ENCODE peak calls at places on chromosomes 11 and 22, in nine cellular contexts. X is transverse colon, B is astrocyte of the cerebellum, I is choroid plexus epithelial cell, T is tibial artery, L is GM20000, D is cardiac fibroblast, S is hepatocyte, M is WTC11. N is an unnamed sample.

GRCh38 chr11:1204381-1205101 is 18.3 kb upstream of the MUC5B start:
- DNase-seq in X (no peak), B (no peak), I (no peak), T (peak; percentile 11), L (no peak), D (no peak), S (no peak), M (peak; percentile 9), N (peak; percentile 23)

GRCh38 chr11:102927624-102927990 is 27.9 kb downstream of the MMP13 start:
- DNase-seq in X (no peak), B (no peak), I (no peak), T (no peak), L (no peak), D (no peak), S (no peak), M (no peak), N (no peak)

GRCh38 chr11:113048820-113049555 is 87.8 kb downstream of the NCAM1 start:
- DNase-seq in X (no peak), B (peak; percentile 24), I (peak; percentile 41), T (no peak), L (no peak), D (peak; percentile 26), S (no peak), M (no peak), N (no peak)

GRCh38 chr11:112498701-112499100 is 238.0 kb upstream of the PLET1 start:
- DNase-seq in X (no peak), B (no peak), I (no peak), T (no peak), L (no peak), D (no peak), S (no peak), M (no peak), N (no peak)

GRCh38 chr11:7787239-7787638 is 9.5 kb downstream of the OR5P2 start:
- DNase-seq in X (no peak), B (no peak), I (no peak), T (no peak), L (no peak), D (no peak), S (no peak), M (no peak), N (no peak)

GRCh38 chr11:1744137-1744878 is 6.1 kb downstream of the IFITM10 start:
- DNase-seq in X (no peak), B (no peak), I (no peak), T (no peak), L (no peak), D (peak; percentile 19), S (no peak), M (no peak), N (no peak)

GRCh38 chr11:91248199-91248807 is 976.3 kb upstream of the FAT3 start:
- DNase-seq in X (no peak), B (peak; percentile 26), I (peak; percentile 77), T (no peak), L (no peak), D (peak; percentile 73), S (peak; percentile 65), M (peak; percentile 40), N (no peak)

GRCh38 chr22:46902436-46902835 is 140.0 kb downstream of the TBC1D22A start:
- DNase-seq in X (no peak), B (no peak), I (no peak), T (no peak), L (no peak), D (no peak), S (no peak), M (no peak), N (no peak)

GRCh38 chr11:46669606-46670243 is 30.7 kb downstream of the ARHGAP1 start:
- DNase-seq in X (no peak), B (no peak), I (peak; percentile 56), T (no peak), L (no peak), D (no peak), S (no peak), M (no peak), N (no peak)

GRCh38 chr11:68890490-68891231 is 13.0 kb downstream of the MRPL21 start:
- DNase-seq in X (peak; percentile 28), B (peak; percentile 74), I (peak; percentile 93), T (peak; percentile 92), L (no peak), D (peak; percentile 91), S (peak; percentile 31), M (no peak), N (no peak)

GRCh38 chr11:2380396-2380795 is 3.3 kb downstream of the CD81 start:
- DNase-seq in X (no peak), B (no peak), I (no peak), T (no peak), L (no peak), D (no peak), S (no peak), M (no peak), N (no peak)

GRCh38 chr11:11592146-11592684 is 29.6 kb downstream of the GALNT18 start:
- DNase-seq in X (no peak), B (no peak), I (no peak), T (no peak), L (no peak), D (no peak), S (no peak), M (no peak), N (no peak)

GRCh38 chr11:74417860-74418508 is 19.8 kb upstream of the PGM2L1 start:
- DNase-seq in X (no peak), B (no peak), I (peak; percentile 43), T (no peak), L (no peak), D (no peak), S (peak; percentile 10), M (no peak), N (no peak)

DNA sequence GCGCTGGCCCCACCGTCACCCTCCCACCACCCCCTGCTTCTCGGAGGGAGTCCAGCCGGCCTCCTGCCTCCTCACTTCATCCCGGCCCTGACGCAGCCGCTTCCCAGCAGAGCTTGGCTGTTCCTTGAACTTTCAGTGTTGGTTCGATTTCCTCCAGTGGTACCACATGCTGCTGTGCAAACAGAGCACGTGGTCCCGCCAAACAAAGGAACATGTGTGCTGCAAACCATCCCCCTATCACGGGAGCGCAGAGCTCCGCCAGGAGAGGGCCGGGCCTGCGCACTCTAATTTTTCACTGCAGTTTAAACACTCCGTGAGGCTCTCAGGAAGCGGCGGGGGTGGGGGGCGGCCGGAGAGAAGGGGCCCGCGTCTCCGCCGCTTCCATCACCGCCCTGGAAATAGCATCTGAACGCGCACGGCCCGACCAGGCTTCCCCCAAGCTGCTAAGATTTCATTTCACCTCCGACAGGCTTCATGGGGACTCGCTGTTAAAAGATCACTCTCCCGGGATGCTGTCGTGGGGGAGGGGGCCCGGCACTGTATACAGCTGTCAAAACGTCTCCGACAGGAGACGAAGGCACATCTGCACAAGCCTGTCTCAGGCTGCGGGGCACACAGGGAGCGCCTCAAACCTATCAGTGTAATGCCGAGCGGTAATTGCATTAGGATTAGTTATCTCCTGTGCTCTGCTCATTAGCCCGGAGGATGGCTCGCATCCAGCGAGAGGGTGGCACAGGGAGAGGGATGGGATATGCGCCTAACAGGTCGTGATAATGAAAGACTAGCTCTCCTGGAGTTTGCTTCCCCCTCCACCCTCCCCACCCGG is 269.9 kb upstream of the SORL1-AS1 start:
- DNase-seq in X (peak; percentile 47), B (peak; percentile 97), I (peak; percentile 99), T (peak; percentile 90), L (no peak), D (peak; percentile 73), S (peak; percentile 90), M (peak; percentile 63), N (peak; percentile 16)
- TF ChIP-seq CTCF in X (no peak), B (no peak), I (peak; percentile 34), T (peak; percentile 23), L (no peak), D (no peak), S (no peak), M (no peak), N (no peak)

GRCh38 chr11:62707277-62707771 is at the start of the genes BSCL2 and GNG3:
- DNase-seq in X (no peak), B (no peak), I (no peak), T (no peak), L (no peak), D (no peak), S (peak; percentile 31), M (peak; percentile 97), N (no peak)

GRCh38 chr11:62706841-62707240 is 383 bp downstream of the BSCL2 start:
- DNase-seq in X (no peak), B (no peak), I (no peak), T (no peak), L (no peak), D (no peak), S (no peak), M (no peak), N (no peak)

GRCh38 chr11:62705880-62706831 is 1.1 kb downstream of the BSCL2 start:
- DNase-seq in X (peak; percentile 96), B (peak; percentile 84), I (peak; percentile 94), T (peak; percentile 93), L (peak; percentile 95), D (peak; percentile 92), S (peak; percentile 99), M (peak; percentile 96), N (peak; percentile 97)

GRCh38 chr11:62702241-62702640 is 5.0 kb downstream of the BSCL2 start:
- DNase-seq in X (no peak), B (no peak), I (no peak), T (no peak), L (peak; percentile 13), D (no peak), S (no peak), M (no peak), N (no peak)

DNA sequence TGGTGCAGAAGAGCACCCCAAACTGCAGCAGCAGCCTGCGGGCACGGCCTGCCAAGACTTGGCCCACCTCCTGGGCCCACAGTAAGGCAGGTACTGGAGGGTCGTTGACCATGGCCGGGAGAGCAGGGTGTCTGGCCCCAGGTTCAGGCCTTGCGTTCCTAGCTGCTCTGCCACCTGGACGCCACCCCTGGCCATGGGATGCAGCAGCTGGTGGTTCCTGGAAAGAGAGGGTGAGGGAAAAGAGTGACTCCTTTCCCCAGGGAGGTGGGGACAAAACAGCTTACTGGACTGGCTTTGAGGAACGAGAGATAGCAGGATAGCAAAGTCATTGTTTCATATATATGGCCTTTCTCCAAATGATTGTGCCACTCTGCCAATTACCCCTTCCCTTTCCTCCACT is 1.8 kb downstream of the BSCL2 start:
- DNase-seq in X (no peak), B (no peak), I (no peak), T (no peak), L (no peak), D (no peak), S (no peak), M (no peak), N (no peak)
- TF ChIP-seq CTCF in X (peak; percentile 24), B (no peak), I (no peak), T (no peak), L (no peak), D (no peak), S (no peak), M (no peak), N (no peak)

GRCh38 chr11:120324932-120325810 is at the start of gene TLCD5:
- DNase-seq in X (peak; percentile 36), B (no peak), I (peak; percentile 76), T (peak; percentile 55), L (peak; percentile 81), D (peak; percentile 61), S (peak; percentile 88), M (peak; percentile 88), N (peak; percentile 82)
- TF ChIP-seq CTCF in X (no peak), B (no peak), I (peak; percentile 31), T (no peak), L (no peak), D (peak; percentile 14), S (peak; percentile 32), M (no peak), N (no peak)

GRCh38 chr22:35431483-35432205 is 31.7 kb downstream of the MCM5 start:
- DNase-seq in X (no peak), B (no peak), I (no peak), T (no peak), L (no peak), D (no peak), S (no peak), M (no peak), N (no peak)
- TF ChIP-seq CTCF in X (no peak), B (peak; percentile 15), I (peak; percentile 45), T (no peak), L (no peak), D (peak; percentile 32), S (no peak), M (no peak), N (no peak)

N was measured in GM13976.